ENCODE peak calls at places on chromosomes 2 and 18, in nine cellular contexts. N is heart right ventricle; Z is suprapubic skin; K is fibroblast of mammary gland; Y is CD8-positive, alpha-beta T cell; Q is PC-9; G is spleen; H is AG10803; X is GM23338. F is an unnamed sample.

GRCh38 chr2:182280128-182280527 is 146.7 kb downstream of the PDE1A start:
- DNase-seq in N (peak; percentile 18), Z (no peak), K (peak; percentile 60), Y (no peak), Q (no peak), G (no peak), H (peak; percentile 16), X (no peak), F (no peak)

GRCh38 chr2:43776317-43776716 is 2.5 kb downstream of the DYNC2LI1 start:
- DNase-seq in N (no peak), Z (no peak), K (no peak), Y (no peak), Q (no peak), G (no peak), H (no peak), X (no peak), F (no peak)

GRCh38 chr2:191023235-191023679 is 9.3 kb upstream of the STAT1 start:
- DNase-seq in N (no peak), Z (no peak), K (no peak), Y (no peak), Q (no peak), G (no peak), H (no peak), X (no peak), F (no peak)

GRCh38 chr2:81077396-81077795 is 772.8 kb upstream of the LRRTM1 start:
- DNase-seq in N (no peak), Z (no peak), K (no peak), Y (no peak), Q (no peak), G (no peak), H (no peak), X (peak; percentile 76), F (no peak)

GRCh38 chr18:51137891-51138290 is 59.6 kb downstream of the MEX3C start:
- DNase-seq in N (no peak), Z (no peak), K (no peak), Y (no peak), Q (peak; percentile 85), G (no peak), H (no peak), X (no peak), F (peak; percentile 84)

GRCh38 chr2:17592731-17593409 is 52.4 kb downstream of the VSNL1 start:
- DNase-seq in N (no peak), Z (no peak), K (no peak), Y (no peak), Q (no peak), G (no peak), H (no peak), X (no peak), F (peak; percentile 27)

GRCh38 chr2:119469131-119469530 is 37.5 kb downstream of the TMEM37 start:
- DNase-seq in N (no peak), Z (peak; percentile 55), K (no peak), Y (no peak), Q (no peak), G (no peak), H (no peak), X (no peak), F (no peak)

GRCh38 chr2:151757861-151758260 is 23.6 kb upstream of the NEB start:
- DNase-seq in N (no peak), Z (no peak), K (peak; percentile 50), Y (no peak), Q (no peak), G (no peak), H (no peak), X (no peak), F (no peak)

GRCh38 chr2:106163948-106164580 is 30.0 kb downstream of the UXS1 start:
- DNase-seq in N (no peak), Z (no peak), K (peak; percentile 22), Y (no peak), Q (no peak), G (no peak), H (no peak), X (peak; percentile 48), F (no peak)

GRCh38 chr2:203804070-203804469 is 63.5 kb upstream of the CTLA4 start:
- DNase-seq in N (peak; percentile 54), Z (no peak), K (peak; percentile 98), Y (no peak), Q (no peak), G (no peak), H (peak; percentile 100), X (no peak), F (peak; percentile 75)

GRCh38 chr2:197071213-197071612 is 144.7 kb upstream of the PGAP1 start:
- DNase-seq in N (no peak), Z (no peak), K (no peak), Y (no peak), Q (no peak), G (no peak), H (no peak), X (no peak), F (no peak)

DNA sequence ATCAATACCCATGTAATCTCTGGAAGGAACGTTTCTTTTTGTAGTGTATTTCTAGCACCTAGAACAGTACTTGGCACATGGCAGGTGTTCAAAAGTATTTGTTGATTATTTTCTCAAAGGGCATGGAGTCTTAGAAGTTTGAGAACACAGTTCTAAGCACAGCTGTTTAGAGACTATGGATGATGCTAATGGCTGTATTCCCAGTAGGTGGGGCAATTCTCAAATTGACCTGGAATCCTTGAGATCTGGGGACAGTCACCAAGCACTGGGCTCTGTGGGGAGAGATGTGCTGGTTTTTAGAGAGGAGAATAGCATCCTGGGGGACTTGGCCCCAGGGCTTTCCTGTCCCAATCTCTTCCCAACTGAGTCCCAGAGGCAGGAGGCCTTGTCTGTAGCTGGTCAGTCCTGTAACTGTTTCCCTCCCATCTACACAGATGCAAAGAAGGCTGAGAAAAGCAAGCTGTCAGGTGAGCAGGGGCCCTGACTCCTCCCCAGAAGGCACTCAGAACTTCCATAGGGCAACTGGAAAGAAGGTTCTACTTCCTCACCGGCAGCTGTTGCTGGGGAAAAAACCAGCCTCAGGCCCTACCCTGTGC is 17.5 kb upstream of the IL36G start:
- DNase-seq in N (no peak), Z (no peak), K (no peak), Y (no peak), Q (no peak), G (no peak), H (no peak), X (peak; percentile 39), F (no peak)
- TF ChIP-seq CTCF in N (no peak), Z (no peak), K (no peak), Y (no peak), Q (peak; percentile 41), G (no peak), H (no peak), X (peak; percentile 35), F (no peak)

DNA sequence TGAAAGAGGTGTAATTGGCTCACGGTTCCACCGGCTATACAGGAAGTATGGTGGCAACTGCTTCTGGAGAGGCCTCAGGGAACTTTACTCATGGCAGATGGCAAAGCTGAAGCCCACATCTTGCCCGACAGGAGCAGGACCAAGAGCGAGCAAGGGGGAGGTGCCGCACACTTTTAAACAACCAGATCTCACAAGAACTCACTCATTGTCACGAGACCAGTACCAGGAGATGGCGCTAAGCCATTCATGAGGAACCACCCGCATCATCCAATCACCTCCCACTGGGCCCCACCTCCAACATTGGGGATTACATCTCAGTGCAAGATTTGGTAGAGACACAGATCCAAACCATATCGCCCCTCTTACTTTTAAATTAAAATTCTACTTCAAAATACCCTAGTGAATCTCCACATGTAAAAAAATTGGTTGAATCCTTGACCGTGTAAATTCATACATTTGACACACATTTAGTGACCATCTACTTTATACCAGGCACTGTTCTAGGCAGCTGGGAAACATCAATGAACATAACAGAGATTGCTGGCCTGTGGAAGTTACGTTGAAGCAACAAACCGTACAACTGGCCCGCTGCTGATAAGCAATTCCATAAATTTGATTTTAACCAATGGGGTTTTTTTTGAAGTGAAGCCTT is 87.6 kb downstream of the ALPK2 start:
- DNase-seq in N (no peak), Z (no peak), K (peak; percentile 53), Y (no peak), Q (no peak), G (no peak), H (no peak), X (peak; percentile 81), F (peak; percentile 72)
- TF ChIP-seq CTCF in N (no peak), Z (no peak), K (no peak), Y (no peak), Q (peak; percentile 46), G (no peak), H (peak; percentile 16), X (peak; percentile 88), F (peak; percentile 15)

DNA sequence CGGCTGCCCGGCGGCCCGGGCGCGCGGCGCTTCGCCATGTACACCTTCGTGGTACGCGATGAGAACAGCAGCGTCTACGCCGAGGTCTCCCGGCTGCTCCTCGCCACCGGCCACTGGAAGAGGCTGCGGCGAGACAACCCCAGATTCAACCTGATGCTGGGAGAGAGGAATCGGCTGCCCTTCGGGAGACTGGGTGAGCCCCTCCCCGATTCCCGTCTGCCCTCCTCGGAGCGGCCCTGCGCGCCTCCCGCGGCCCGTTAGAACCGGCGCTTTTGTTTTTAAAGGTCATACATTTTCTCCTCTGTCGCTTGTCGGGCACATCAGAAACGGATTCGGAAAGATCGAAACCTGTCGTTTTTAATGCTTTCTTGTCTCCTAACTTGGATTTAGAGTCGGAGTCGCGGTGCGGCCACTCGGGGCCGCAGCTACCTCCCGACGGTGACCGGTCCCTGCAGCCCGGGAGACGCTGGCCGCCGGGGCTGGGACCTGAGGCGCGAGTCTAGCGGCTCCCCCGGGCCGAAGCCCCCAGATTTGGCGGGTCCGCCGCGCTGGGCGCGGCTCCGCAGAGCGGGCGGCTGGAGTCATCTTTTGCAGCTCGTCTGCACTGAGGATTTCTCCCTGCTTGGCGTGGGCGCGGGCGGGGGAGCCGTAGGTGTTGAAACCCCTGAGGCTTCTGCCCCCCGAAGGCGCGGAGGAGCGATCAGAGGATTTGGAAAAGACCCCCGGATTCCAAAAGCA is 522 bp downstream of the TTL start:
- DNase-seq in N (peak; percentile 17), Z (no peak), K (peak; percentile 32), Y (peak; percentile 20), Q (peak; percentile 50), G (peak; percentile 87), H (peak; percentile 43), X (peak; percentile 46), F (peak; percentile 47)
- TF ChIP-seq CTCF in N (no peak), Z (no peak), K (no peak), Y (no peak), Q (no peak), G (no peak), H (no peak), X (no peak), F (no peak)

GRCh38 chr2:70005752-70006446 is 44.5 kb upstream of the ASPRV1 start:
- DNase-seq in N (no peak), Z (peak; percentile 23), K (no peak), Y (no peak), Q (no peak), G (no peak), H (no peak), X (peak; percentile 66), F (no peak)
- TF ChIP-seq CTCF in N (no peak), Z (no peak), K (no peak), Y (no peak), Q (no peak), G (no peak), H (no peak), X (peak; percentile 50), F (no peak)

DNA sequence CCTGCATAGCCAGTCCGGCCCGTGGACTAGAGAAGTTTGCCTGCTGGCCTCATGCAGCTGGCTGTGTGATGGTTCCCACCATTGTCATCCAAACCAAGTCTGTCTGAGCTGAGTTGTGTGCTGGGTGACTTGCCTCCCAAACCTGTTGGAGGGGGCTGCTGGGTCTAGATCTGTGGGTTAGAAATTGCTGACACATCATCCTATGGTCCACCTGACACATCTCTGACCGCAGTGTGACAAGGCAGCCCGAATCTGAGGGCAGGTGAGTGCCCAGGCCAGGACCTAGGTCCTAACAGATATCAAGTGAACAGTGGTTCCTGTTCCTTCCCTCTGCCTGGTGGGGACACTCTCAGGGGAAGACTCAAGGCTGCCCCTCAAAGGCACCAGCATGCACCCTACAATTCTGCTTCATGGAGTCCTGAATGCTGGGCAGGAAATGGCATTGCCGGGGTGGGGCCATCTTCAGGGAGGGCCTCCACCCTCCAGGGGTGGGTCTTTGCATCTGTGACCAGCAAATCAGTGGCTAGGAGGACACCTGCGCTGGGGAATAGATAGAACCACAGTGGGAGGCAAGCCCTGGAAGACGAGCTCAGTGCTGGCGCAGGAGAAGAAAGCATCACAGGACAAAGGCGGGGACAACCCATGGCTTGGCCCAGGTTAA is 117.9 kb upstream of the ID2 start:
- DNase-seq in N (no peak), Z (peak; percentile 74), K (no peak), Y (no peak), Q (no peak), G (no peak), H (no peak), X (no peak), F (no peak)
- TF ChIP-seq CTCF in N (no peak), Z (no peak), K (no peak), Y (no peak), Q (no peak), G (no peak), H (no peak), X (no peak), F (no peak)

F was measured in MCF 10A.